ENCODE peak calls at places on chromosomes 1 and 21, in five cellular contexts. One of them, this sample, is unnamed.

GRCh38 chr1:82506970-82507369 is 706.2 kb downstream of the ADGRL2 start:
- DNase-seq in breast epithelium: no peak
- DNase-seq in PC-3: no peak
- DNase-seq in heart left ventricle: no peak
- DNase-seq in pancreas: no peak
- DNase-seq in this sample: no peak

GRCh38 chr1:145978860-145979745 is 14.6 kb downstream of the POLR3GL start:
- DNase-seq in breast epithelium: peak; percentile 76
- DNase-seq in PC-3: peak; percentile 100
- DNase-seq in heart left ventricle: peak; percentile 96
- DNase-seq in pancreas: peak; percentile 87
- DNase-seq in this sample: peak; percentile 99

GRCh38 chr1:68327414-68327813 is 95.1 kb upstream of the WLS start:
- DNase-seq in breast epithelium: no peak
- DNase-seq in PC-3: no peak
- DNase-seq in heart left ventricle: no peak
- DNase-seq in pancreas: no peak
- DNase-seq in this sample: no peak

GRCh38 chr1:170168263-170168662 is 22.5 kb downstream of the NTMT2 start:
- DNase-seq in breast epithelium: no peak
- DNase-seq in PC-3: peak; percentile 26
- DNase-seq in heart left ventricle: no peak
- DNase-seq in pancreas: no peak
- DNase-seq in this sample: peak; percentile 21

GRCh38 chr1:25066253-25066652 is 136.2 kb upstream of the RUNX3 start:
- DNase-seq in breast epithelium: no peak
- DNase-seq in PC-3: no peak
- DNase-seq in heart left ventricle: no peak
- DNase-seq in pancreas: no peak
- DNase-seq in this sample: no peak

GRCh38 chr1:202304370-202304769 is 37.4 kb downstream of the UBE2T start:
- DNase-seq in breast epithelium: no peak
- DNase-seq in PC-3: no peak
- DNase-seq in heart left ventricle: peak; percentile 43
- DNase-seq in pancreas: no peak
- DNase-seq in this sample: no peak

GRCh38 chr1:29793101-29793546 is 556.8 kb downstream of the PTPRU start:
- DNase-seq in breast epithelium: peak; percentile 77
- DNase-seq in PC-3: peak; percentile 92
- DNase-seq in heart left ventricle: peak; percentile 73
- DNase-seq in pancreas: peak; percentile 84
- DNase-seq in this sample: peak; percentile 61

GRCh38 chr1:202135221-202135721 is 9.3 kb downstream of the ARL8A start:
- DNase-seq in breast epithelium: no peak
- DNase-seq in PC-3: peak; percentile 67
- DNase-seq in heart left ventricle: no peak
- DNase-seq in pancreas: peak; percentile 61
- DNase-seq in this sample: peak; percentile 70

GRCh38 chr1:27821761-27822315 is 8.7 kb upstream of the PPP1R8 start:
- DNase-seq in breast epithelium: no peak
- DNase-seq in PC-3: no peak
- DNase-seq in heart left ventricle: no peak
- DNase-seq in pancreas: no peak
- DNase-seq in this sample: no peak

GRCh38 chr1:158686430-158687009 is at the start of gene SPTA1:
- DNase-seq in breast epithelium: no peak
- DNase-seq in PC-3: no peak
- DNase-seq in heart left ventricle: no peak
- DNase-seq in pancreas: no peak
- DNase-seq in this sample: no peak

GRCh38 chr1:42957880-42958487 is 684 bp downstream of the SLC2A1 start:
- DNase-seq in breast epithelium: peak; percentile 67
- DNase-seq in PC-3: peak; percentile 68
- DNase-seq in heart left ventricle: peak; percentile 49
- DNase-seq in pancreas: peak; percentile 53
- DNase-seq in this sample: no peak

GRCh38 chr1:240597153-240597745 is 14.7 kb downstream of the GREM2 start:
- DNase-seq in breast epithelium: no peak
- DNase-seq in PC-3: no peak
- DNase-seq in heart left ventricle: no peak
- DNase-seq in pancreas: no peak
- DNase-seq in this sample: no peak

GRCh38 chr21:25639922-25640670 is 1.0 kb downstream of the JAM2 start:
- DNase-seq in breast epithelium: no peak
- DNase-seq in PC-3: no peak
- DNase-seq in heart left ventricle: peak; percentile 30
- DNase-seq in pancreas: no peak
- DNase-seq in this sample: no peak

GRCh38 chr1:10074059-10074854 is 41.5 kb downstream of the UBE4B start:
- DNase-seq in breast epithelium: no peak
- DNase-seq in PC-3: peak; percentile 87
- DNase-seq in heart left ventricle: no peak
- DNase-seq in pancreas: no peak
- DNase-seq in this sample: peak; percentile 55

GRCh38 chr1:84899969-84900368 is 7.0 kb upstream of the LPAR3 start:
- DNase-seq in breast epithelium: no peak
- DNase-seq in PC-3: no peak
- DNase-seq in heart left ventricle: no peak
- DNase-seq in pancreas: no peak
- DNase-seq in this sample: no peak

GRCh38 chr1:73104749-73105148 is 822.4 kb upstream of the NEGR1 start:
- DNase-seq in breast epithelium: no peak
- DNase-seq in PC-3: no peak
- DNase-seq in heart left ventricle: no peak
- DNase-seq in pancreas: no peak
- DNase-seq in this sample: no peak

GRCh38 chr1:143748906-143749305 is 222.9 kb downstream of the FAM72C start:
- DNase-seq in breast epithelium: no peak
- DNase-seq in PC-3: no peak
- DNase-seq in heart left ventricle: no peak
- DNase-seq in pancreas: no peak
- DNase-seq in this sample: no peak

GRCh38 chr1:192506741-192507155 is 68.8 kb upstream of the RGS1 start:
- DNase-seq in breast epithelium: no peak
- DNase-seq in PC-3: peak; percentile 54
- DNase-seq in heart left ventricle: no peak
- DNase-seq in pancreas: no peak
- DNase-seq in this sample: peak; percentile 35

GRCh38 chr1:216045400-216045799 is 377.8 kb downstream of the USH2A start:
- DNase-seq in breast epithelium: no peak
- DNase-seq in PC-3: peak; percentile 45
- DNase-seq in heart left ventricle: no peak
- DNase-seq in pancreas: no peak
- DNase-seq in this sample: no peak

GRCh38 chr1:74712863-74713262 is 20.0 kb downstream of the CRYZ start:
- DNase-seq in breast epithelium: no peak
- DNase-seq in PC-3: no peak
- DNase-seq in heart left ventricle: no peak
- DNase-seq in pancreas: no peak
- DNase-seq in this sample: no peak

GRCh38 chr1:227587968-227588367 is 24.6 kb downstream of the ZNF678 start:
- DNase-seq in breast epithelium: no peak
- DNase-seq in PC-3: no peak
- DNase-seq in heart left ventricle: no peak
- DNase-seq in pancreas: no peak
- DNase-seq in this sample: no peak
- H3K9me3 ChIP-seq in breast epithelium: peaks cover 15% of the 10 kb centered on the region
- H3K9me3 ChIP-seq in PC-3: peaks cover 35% of the 10 kb centered on the region
- H3K9me3 ChIP-seq in heart left ventricle: no peaks in the 10 kb centered on the region
- H3K9me3 ChIP-seq in pancreas: no peaks in the 10 kb centered on the region
- H3K9me3 ChIP-seq in this sample: peaks cover 1% of the 10 kb centered on the region

DNA sequence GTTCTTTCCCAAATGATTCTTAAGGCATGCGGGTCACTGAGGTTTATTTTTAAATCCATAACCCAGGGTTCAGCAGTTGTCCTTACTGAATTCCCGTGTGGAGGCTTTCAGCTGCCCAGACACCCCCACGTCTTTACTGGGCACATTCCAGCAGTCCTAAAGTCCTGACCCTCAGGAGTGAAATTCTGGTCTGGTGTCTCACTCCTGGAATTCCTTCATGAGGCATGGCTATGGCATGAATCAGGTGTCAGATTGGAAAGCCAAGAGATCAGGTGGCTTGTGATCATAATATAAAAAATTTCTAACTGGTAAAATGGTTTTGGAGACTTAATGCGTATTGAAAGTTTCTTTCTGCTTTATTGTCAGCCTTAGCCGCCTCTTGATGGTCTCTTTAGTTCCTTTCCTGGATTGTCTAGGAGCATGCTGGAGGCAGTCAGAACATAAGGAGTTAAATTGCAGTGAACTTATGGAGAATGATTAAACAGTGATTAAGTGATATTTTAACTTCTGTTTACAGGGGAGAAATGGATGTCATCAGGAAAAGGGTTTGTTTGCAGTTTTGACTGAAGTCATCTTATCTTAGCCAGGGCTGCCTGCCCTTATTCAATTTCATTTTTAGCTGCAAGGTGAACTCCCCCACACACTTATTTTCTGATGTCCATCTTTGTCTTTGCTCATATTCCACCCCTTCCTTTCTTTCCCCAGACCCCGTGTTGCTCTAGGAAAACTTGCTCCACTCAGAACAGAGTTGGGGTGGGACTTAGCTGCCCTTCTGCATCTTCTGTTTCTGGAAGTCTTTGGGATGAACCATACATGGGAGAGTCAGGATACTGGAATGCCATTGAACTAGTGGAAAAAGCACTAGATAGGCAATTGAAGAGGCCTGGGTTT is 25.7 kb upstream of the MACF1 start:
- DNase-seq in breast epithelium: no peak
- DNase-seq in PC-3: peak; percentile 94
- DNase-seq in heart left ventricle: no peak
- DNase-seq in pancreas: peak; percentile 44
- DNase-seq in this sample: no peak
- H3K27ac ChIP-seq in breast epithelium: peak overlapping the region; percentile 60
- H3K27ac ChIP-seq in PC-3: peak overlapping the region; percentile 82
- H3K27ac ChIP-seq in heart left ventricle: no peak overlapping the region
- H3K27ac ChIP-seq in pancreas: peak overlapping the region; percentile 32
- H3K27ac ChIP-seq in this sample: peak overlapping the region; percentile 42

GRCh38 chr1:115073298-115074087 is 15.8 kb downstream of the TSPAN2 start:
- DNase-seq in breast epithelium: no peak
- DNase-seq in PC-3: no peak
- DNase-seq in heart left ventricle: no peak
- DNase-seq in pancreas: no peak
- DNase-seq in this sample: no peak
- H3K4me1 ChIP-seq in breast epithelium: no peaks in the 10 kb centered on the region
- H3K4me1 ChIP-seq in PC-3: peaks cover 10% of the 10 kb centered on the region
- H3K4me1 ChIP-seq in heart left ventricle: no peaks in the 10 kb centered on the region
- H3K4me1 ChIP-seq in pancreas: no peaks in the 10 kb centered on the region
- H3K4me1 ChIP-seq in this sample: no peaks in the 10 kb centered on the region

GRCh38 chr1:2799811-2800663 is 1.5 kb downstream of the TTC34 start:
- DNase-seq in breast epithelium: no peak
- DNase-seq in PC-3: no peak
- DNase-seq in heart left ventricle: no peak
- DNase-seq in pancreas: no peak
- DNase-seq in this sample: no peak
- H3K9me3 ChIP-seq in breast epithelium: peaks cover 4% of the 10 kb centered on the region
- H3K9me3 ChIP-seq in PC-3: no peaks in the 10 kb centered on the region
- H3K9me3 ChIP-seq in heart left ventricle: no peaks in the 10 kb centered on the region
- H3K9me3 ChIP-seq in pancreas: no peaks in the 10 kb centered on the region
- H3K9me3 ChIP-seq in this sample: no peaks in the 10 kb centered on the region

DNA sequence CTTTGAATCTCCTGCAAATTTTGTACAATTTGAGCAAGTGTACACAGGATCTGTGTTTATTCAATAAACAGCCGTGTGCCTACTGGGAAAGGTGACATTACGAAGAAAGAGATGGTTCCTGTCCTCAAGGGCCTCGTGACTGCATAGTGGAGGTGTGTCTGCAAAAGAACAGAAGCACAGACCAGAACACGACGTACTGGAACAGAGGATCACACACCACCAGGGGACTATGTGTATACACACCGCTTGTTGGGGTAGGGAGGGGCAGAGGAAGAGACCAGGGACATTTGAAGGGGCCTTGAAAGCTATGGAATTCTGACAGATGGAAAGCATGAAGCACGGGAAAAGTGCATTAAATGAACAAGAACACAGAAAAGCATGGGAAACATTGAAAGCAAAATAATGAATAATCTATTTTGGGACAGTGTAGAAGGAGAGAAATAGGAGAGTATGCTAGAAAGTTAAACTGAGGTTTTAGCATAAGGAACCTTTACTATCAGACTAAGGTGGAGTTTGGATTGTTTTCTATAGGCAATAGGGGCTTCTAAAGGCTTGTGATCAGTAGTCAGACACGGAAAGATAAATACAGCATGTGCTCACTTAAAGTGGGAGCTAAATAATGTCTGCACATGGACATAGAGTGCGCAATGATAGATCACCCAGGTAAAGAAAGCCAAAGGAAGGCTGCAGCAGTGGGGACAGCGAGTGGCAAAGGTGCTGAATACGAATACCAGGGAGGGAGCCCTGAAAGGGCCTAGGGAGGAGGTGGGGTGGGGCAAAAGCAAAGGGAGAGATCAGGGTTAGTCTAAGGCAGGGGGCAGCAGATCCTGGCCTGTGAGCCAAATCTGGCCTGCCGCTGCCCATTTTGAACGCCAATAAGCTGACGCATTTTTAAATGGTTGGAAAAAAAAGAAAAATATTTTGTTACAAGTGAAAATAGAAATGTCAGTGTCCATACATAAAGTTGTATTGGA is 11.0 kb downstream of the JAK1 start:
- DNase-seq in breast epithelium: no peak
- DNase-seq in PC-3: no peak
- DNase-seq in heart left ventricle: peak; percentile 27
- DNase-seq in pancreas: no peak
- DNase-seq in this sample: peak; percentile 19
- H3K27ac ChIP-seq in breast epithelium: peak overlapping the region; percentile 17
- H3K27ac ChIP-seq in PC-3: no peak overlapping the region
- H3K27ac ChIP-seq in heart left ventricle: peak overlapping the region; percentile 85
- H3K27ac ChIP-seq in pancreas: no peak overlapping the region
- H3K27ac ChIP-seq in this sample: no peak overlapping the region

DNA sequence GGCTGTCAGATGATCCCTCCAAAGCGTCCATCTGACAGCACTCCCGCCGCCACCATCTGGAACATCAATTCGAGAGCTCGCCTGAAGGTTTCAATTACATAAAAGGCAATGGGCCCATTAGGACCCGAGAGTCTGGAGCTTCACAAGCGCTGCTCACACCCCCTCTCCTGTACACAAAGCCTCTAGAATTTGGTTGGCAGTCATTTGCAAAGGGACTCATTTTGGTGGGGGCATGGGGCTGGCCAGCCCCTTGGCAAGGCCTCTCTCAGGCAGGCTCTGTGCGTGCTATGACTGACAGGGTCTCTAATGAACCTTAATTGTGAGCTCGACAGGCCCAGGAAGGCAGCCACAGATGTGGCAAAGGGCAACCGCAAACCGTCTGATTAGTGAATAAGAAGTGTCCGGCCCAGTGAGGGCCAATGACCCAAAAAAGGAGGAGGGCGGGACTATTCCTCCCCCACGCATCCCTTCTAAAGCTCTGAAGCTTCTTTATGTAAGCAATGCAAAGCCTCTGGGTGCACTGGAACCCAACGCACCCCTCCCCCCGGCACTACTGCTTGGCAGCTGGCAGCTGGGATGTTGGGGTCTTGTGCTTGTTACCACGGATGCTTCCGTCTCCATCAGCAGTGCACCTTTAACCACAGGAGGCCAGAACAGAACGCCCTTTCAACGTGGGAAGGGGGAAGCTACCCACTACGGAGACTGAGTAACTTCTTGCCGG is 79.4 kb downstream of the CAPZB start:
- DNase-seq in breast epithelium: no peak
- DNase-seq in PC-3: no peak
- DNase-seq in heart left ventricle: no peak
- DNase-seq in pancreas: no peak
- DNase-seq in this sample: no peak
- H3K4me1 ChIP-seq in breast epithelium: no peaks in the 10 kb centered on the region
- H3K4me1 ChIP-seq in PC-3: no peaks in the 10 kb centered on the region
- H3K4me1 ChIP-seq in heart left ventricle: peaks cover 37% of the 10 kb centered on the region
- H3K4me1 ChIP-seq in pancreas: no peaks in the 10 kb centered on the region
- H3K4me1 ChIP-seq in this sample: no peaks in the 10 kb centered on the region